ENCODE peak calls at places on chromosomes 12 and 14, in four cellular contexts. L, W, S and J are unnamed samples.

GRCh38 chr12:112820796-112821195 is 29.2 kb downstream of the RPH3A start:
- DNase-seq in L (no peak), W (no peak), S (no peak), J (no peak)

GRCh38 chr12:100186071-100186470 is 14.5 kb upstream of the ACTR6 start:
- DNase-seq in L (no peak), W (no peak), S (no peak), J (no peak)

GRCh38 chr12:104122298-104122697 is 15.7 kb downstream of the NFYB start:
- DNase-seq in L (no peak), W (no peak), S (no peak), J (no peak)

GRCh38 chr12:22658214-22658613 is 33.2 kb downstream of the ETNK1 start:
- DNase-seq in L (no peak), W (no peak), S (no peak), J (no peak)

GRCh38 chr12:76329163-76329562 is 19.1 kb downstream of the BBS10 start:
- DNase-seq in L (no peak), W (no peak), S (no peak), J (no peak)

GRCh38 chr12:98799411-98799810 is 154.3 kb downstream of the APAF1 start:
- DNase-seq in L (no peak), W (no peak), S (no peak), J (no peak)

GRCh38 chr14:87852107-87852506 is 140.9 kb downstream of the GALC start:
- DNase-seq in L (no peak), W (no peak), S (no peak), J (no peak)

GRCh38 chr12:76201758-76202157 is 117.3 kb upstream of the NAP1L1 start:
- DNase-seq in L (no peak), W (no peak), S (no peak), J (no peak)

GRCh38 chr12:27460471-27460978 is 14.0 kb downstream of the SMCO2 start:
- DNase-seq in L (peak; percentile 19), W (no peak), S (no peak), J (no peak)

GRCh38 chr12:117587646-117588287 is 226.3 kb upstream of the NOS1 start:
- DNase-seq in L (peak; percentile 48), W (peak; percentile 50), S (peak; percentile 63), J (no peak)

GRCh38 chr12:133202493-133203343 is 21.4 kb downstream of the ZNF268 start:
- DNase-seq in L (no peak), W (peak; percentile 17), S (no peak), J (no peak)

GRCh38 chr12:133201888-133202287 is 20.6 kb downstream of the ZNF268 start:
- DNase-seq in L (no peak), W (no peak), S (no peak), J (no peak)

GRCh38 chr12:133206390-133206789 is 25.1 kb downstream of the ZNF268 start:
- DNase-seq in L (no peak), W (no peak), S (no peak), J (no peak)

GRCh38 chr12:133204264-133204603 is 22.9 kb downstream of the ZNF268 start:
- DNase-seq in L (no peak), W (no peak), S (no peak), J (no peak)

DNA sequence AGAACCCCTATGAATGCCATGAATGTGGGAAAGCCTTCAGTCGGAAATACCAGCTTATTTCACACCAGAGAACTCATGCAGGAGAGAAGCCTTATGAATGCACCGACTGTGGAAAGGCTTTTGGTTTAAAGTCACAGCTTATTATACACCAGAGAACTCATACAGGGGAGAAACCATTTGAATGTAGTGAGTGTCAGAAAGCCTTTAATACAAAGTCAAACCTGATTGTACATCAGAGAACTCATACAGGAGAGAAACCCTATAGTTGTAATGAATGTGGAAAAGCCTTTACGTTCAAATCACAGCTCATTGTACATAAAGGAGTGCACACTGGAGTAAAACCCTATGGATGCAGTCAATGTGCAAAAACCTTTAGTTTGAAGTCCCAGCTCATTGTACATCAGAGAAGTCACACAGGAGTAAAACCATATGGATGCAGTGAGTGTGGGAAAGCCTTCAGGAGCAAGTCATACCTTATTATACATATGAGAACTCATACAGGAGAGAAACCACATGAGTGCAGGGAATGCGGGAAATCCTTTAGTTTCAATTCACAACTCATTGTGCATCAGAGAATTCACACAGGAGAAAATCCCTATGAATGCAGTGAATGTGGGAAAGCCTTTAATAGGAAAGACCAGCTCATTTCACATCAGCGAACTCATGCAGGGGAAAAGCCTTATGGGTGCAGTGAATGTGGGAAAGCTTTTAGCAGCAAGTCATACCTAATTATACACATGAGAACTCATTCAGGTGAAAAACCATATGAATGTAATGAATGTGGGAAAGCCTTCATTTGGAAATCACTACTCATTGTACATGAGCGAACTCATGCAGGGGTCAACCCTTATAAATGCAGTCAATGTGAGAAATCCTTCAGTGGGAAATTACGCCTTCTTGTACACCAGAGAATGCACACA is 22.3 kb downstream of the ZNF268 start:
- DNase-seq in L (no peak), W (peak; percentile 15), S (no peak), J (no peak)
- H3K9me3 ChIP-seq in L (peaks cover 87% of the 10 kb centered on the region), W (peaks cover 71% of the 10 kb centered on the region), S (peaks cover 72% of the 10 kb centered on the region), J (peaks cover 66% of the 10 kb centered on the region)

GRCh38 chr14:60164717-60165546 is at the start of gene DHRS7:
- DNase-seq in L (peak; percentile 86), W (peak; percentile 88), S (peak; percentile 94), J (peak; percentile 24)

GRCh38 chr14:60161176-60162107 is 3.8 kb downstream of the DHRS7 start:
- DNase-seq in L (no peak), W (peak; percentile 14), S (peak; percentile 74), J (no peak)

GRCh38 chr14:60163741-60164140 is 1.5 kb downstream of the DHRS7 start:
- DNase-seq in L (no peak), W (no peak), S (no peak), J (no peak)

GRCh38 chr14:60164404-60164716 is 838 bp downstream of the DHRS7 start:
- DNase-seq in L (no peak), W (no peak), S (no peak), J (no peak)

DNA sequence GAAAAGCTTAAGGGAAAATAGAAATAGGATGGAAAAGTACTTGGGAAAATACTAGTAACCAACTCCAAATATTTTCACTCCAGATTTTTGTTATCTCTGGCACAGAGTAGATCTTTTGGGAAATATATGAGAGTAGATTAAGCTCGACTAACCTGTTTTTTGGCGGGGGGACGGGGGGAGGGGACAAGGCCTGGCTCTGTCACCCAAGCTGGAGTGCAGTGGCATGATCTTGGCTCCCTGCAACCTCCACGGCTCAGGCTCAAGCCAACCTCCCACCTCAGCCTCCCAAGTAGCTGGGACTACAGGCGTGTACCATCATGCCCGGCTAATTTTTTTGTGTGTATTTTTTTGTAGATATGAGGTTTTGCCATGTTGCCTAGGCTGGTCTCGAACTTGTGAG is 4.8 kb downstream of the DHRS7 start:
- DNase-seq in L (no peak), W (no peak), S (no peak), J (no peak)
- H3K9me3 ChIP-seq in L (no peaks in the 10 kb centered on the region), W (no peaks in the 10 kb centered on the region), S (no peaks in the 10 kb centered on the region), J (no peaks in the 10 kb centered on the region)

DNA sequence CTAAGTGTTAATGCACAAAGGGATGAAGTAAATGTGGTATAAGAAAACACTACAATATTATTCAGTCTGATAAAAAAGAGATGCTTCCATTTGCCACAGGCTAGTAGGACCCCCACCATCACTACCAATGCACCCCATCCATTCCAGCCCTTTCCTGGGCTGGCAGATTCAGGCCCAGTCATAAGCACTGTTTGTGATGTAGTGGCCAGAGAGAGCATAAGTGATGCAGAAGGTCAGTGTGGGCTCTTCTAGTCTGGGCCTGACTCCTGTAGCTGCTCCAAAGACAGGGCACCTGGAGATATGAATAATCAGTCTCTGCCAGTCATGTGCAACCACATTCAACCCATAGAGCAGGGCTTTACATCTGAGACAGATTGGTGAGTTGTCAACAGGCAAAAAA is 1294.7 kb downstream of the TMEM121 start:
- DNase-seq in L (no peak), W (peak; percentile 26), S (no peak), J (no peak)
- H3K9me3 ChIP-seq in L (no peaks in the 10 kb centered on the region), W (no peaks in the 10 kb centered on the region), S (no peaks in the 10 kb centered on the region), J (no peaks in the 10 kb centered on the region)

GRCh38 chr14:97580923-97581495 is 783.8 kb downstream of the VRK1 start:
- DNase-seq in L (no peak), W (no peak), S (no peak), J (no peak)

GRCh38 chr14:97578982-97579381 is 781.8 kb downstream of the VRK1 start:
- DNase-seq in L (no peak), W (no peak), S (no peak), J (no peak)

GRCh38 chr14:97584528-97584927 is 787.3 kb downstream of the VRK1 start:
- DNase-seq in L (no peak), W (no peak), S (no peak), J (no peak)
- H3K9me3 ChIP-seq in L (no peaks in the 10 kb centered on the region), W (no peaks in the 10 kb centered on the region), S (no peaks in the 10 kb centered on the region), J (no peaks in the 10 kb centered on the region)

GRCh38 chr12:8157484-8158198 is 826 bp downstream of the ZNF705A start:
- DNase-seq in L (no peak), W (no peak), S (no peak), J (no peak)

GRCh38 chr12:8156845-8157244 is at the start of gene ZNF705A:
- DNase-seq in L (no peak), W (no peak), S (no peak), J (no peak)

GRCh38 chr12:8154526-8154925 is 2.3 kb upstream of the ZNF705A start:
- DNase-seq in L (no peak), W (no peak), S (no peak), J (no peak)

DNA sequence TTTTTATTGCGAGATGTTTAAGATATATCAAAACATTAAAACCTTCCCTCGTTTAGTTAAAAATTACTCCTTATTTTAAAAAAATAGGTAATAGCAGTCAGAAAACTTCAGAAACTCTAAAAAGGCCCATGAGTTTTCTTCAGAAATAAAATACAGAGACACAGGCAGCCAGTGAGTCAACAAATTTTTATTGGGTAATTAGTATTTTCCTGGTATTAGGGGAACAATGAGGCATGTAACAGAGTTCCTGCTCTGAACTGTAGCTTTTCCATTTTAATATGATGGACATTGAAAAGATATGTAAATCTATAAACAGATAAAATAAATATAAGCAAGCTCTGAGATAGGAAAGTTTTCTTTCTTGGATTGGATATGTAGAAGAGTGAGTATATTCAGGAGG is 399 bp upstream of the ZNF705A start:
- DNase-seq in L (no peak), W (no peak), S (no peak), J (no peak)
- H3K9me3 ChIP-seq in L (no peaks in the 10 kb centered on the region), W (no peaks in the 10 kb centered on the region), S (no peaks in the 10 kb centered on the region), J (no peaks in the 10 kb centered on the region)